ENCODE peak calls at places on chromosomes 11 and 22, in six cellular contexts. P is NT2/D1; S is endothelial cell of umbilical vein; M is mesenteric fat pad; C is activated T-cell treated with anti-CD3 and anti-CD28 coated beads, Interleukin-2, amount 50 U/mL, for 48 hours; R is DMS153. U is an unnamed sample.

GRCh38 chr11:2924381-2924780 is 4.8 kb downstream of the PHLDA2 start:
- DNase-seq in P (no peak), S (no peak), M (no peak), C (no peak), R (no peak), U (peak)

GRCh38 chr11:266676-267439 is 11.3 kb upstream of the NLRP6 start:
- DNase-seq in M (no peak), C (peak), P (no peak), S (no peak), R (no peak), U (no peak)

GRCh38 chr22:47163481-47163875 is 401.0 kb downstream of the TBC1D22A start:
- DNase-seq in S (no peak), M (no peak), R (no peak), P (no peak), C (no peak), U (no peak)

GRCh38 chr11:104060004-104060403 is 23.6 kb downstream of the DDI1 start:
- DNase-seq in M (no peak), S (no peak), R (no peak), P (no peak), C (no peak), U (no peak)

GRCh38 chr11:114033572-114033971 is 25.9 kb upstream of the ZBTB16 start:
- DNase-seq in P (no peak), M (peak), C (no peak), S (no peak), R (no peak), U (no peak)

GRCh38 chr11:128336203-128336602 is 251.2 kb downstream of the ETS1 start:
- DNase-seq in M (no peak), C (no peak), R (no peak), P (no peak), S (peak), U (peak)

GRCh38 chr11:35367491-35367890 is 51.9 kb downstream of the SLC1A2 start:
- DNase-seq in S (no peak), C (no peak), M (no peak), R (no peak), P (no peak), U (no peak)

GRCh38 chr11:103220133-103220532 is 110.9 kb downstream of the DYNC2H1 start:
- DNase-seq in P (no peak), M (no peak), C (no peak), R (no peak), S (no peak), U (no peak)

GRCh38 chr11:85595285-85595884 is 31.8 kb downstream of the DLG2 start:
- DNase-seq in P (no peak), M (no peak), C (no peak), R (peak), S (peak), U (no peak)

GRCh38 chr11:7677801-7678201 is 4.5 kb upstream of the CYB5R2 start:
- DNase-seq in C (no peak), S (no peak), M (no peak), R (no peak), P (no peak), U (no peak)

GRCh38 chr11:26510756-26511155 is 61.3 kb downstream of the MUC15 start:
- DNase-seq in P (no peak), M (no peak), S (no peak), R (no peak), C (no peak), U (no peak)

GRCh38 chr11:122681070-122681469 is 25.5 kb downstream of the UBASH3B start:
- DNase-seq in C (no peak), R (no peak), P (no peak), S (no peak), M (no peak), U (no peak)

GRCh38 chr11:15073361-15074205 is at the start of gene CALCB:
- DNase-seq in S (no peak), R (peak), P (no peak), M (no peak), C (peak), U (peak)

GRCh38 chr11:79045811-79046304 is 395.0 kb downstream of the TENM4 start:
- DNase-seq in S (no peak), R (no peak), C (no peak), M (no peak), P (no peak), U (no peak)

GRCh38 chr22:33770723-33771122 is 149.6 kb downstream of the LARGE1 start:
- DNase-seq in P (no peak), M (no peak), R (no peak), S (no peak), C (no peak), U (no peak)

GRCh38 chr11:109783842-109784241 is 309.4 kb upstream of the ZC3H12C start:
- DNase-seq in R (no peak), S (no peak), M (no peak), C (no peak), P (no peak), U (peak)

GRCh38 chr11:134224710-134225662 is 515 bp downstream of the VPS26B start:
- DNase-seq in M (no peak), S (peak), C (peak), R (peak), P (no peak), U (peak)

GRCh38 chr22:39287076-39287743 is 32.2 kb downstream of the RPL3 start:
- DNase-seq in M (no peak), P (no peak), R (no peak), S (peak), C (no peak), U (no peak)

GRCh38 chr11:70601861-70602575 is 203.7 kb downstream of the CTTN start:
- DNase-seq in C (no peak), R (no peak), S (no peak), P (no peak), M (no peak), U (no peak)

GRCh38 chr11:132430352-132431091 is 1060.1 kb downstream of the NTM start:
- DNase-seq in R (no peak), S (no peak), P (no peak), C (no peak), M (no peak), U (no peak)

GRCh38 chr22:27438271-27438980 is 363.1 kb downstream of the MN1 start:
- DNase-seq in P (no peak), M (no peak), R (peak), S (no peak), C (no peak), U (peak)

GRCh38 chr11:101429708-101430107 is 154.1 kb downstream of the TRPC6 start:
- DNase-seq in P (no peak), M (no peak), R (no peak), C (no peak), S (no peak), U (no peak)

GRCh38 chr11:113338730-113339129 is 24.3 kb downstream of the TTC12 start:
- DNase-seq in R (no peak), M (no peak), P (no peak), S (no peak), C (no peak), U (no peak)

GRCh38 chr11:20089796-20090653 is 70.2 kb downstream of the DBX1 start:
- DNase-seq in M (no peak), C (no peak), P (no peak), R (peak), S (peak), U (peak)

GRCh38 chr22:17910561-17911311 is 113.6 kb downstream of the MICAL3 start:
- DNase-seq in C (no peak), M (no peak), P (peak), R (no peak), S (peak), U (peak)

GRCh38 chr11:66600219-66600923 is 7.4 kb downstream of the CCS start:
- DNase-seq in M (no peak), S (no peak), R (no peak), C (no peak), P (no peak), U (no peak)

GRCh38 chr11:32081129-32081641 is 9.7 kb upstream of the RCN1 start:
- DNase-seq in C (no peak), R (peak), P (no peak), M (no peak), S (no peak), U (peak)

GRCh38 chr11:71173709-71174108 is 78.7 kb downstream of the SHANK2 start:
- DNase-seq in P (no peak), R (no peak), C (no peak), S (no peak), M (no peak), U (no peak)

GRCh38 chr11:88301478-88302140 is 35.9 kb downstream of the CTSC start:
- DNase-seq in P (no peak), M (no peak), C (no peak), R (no peak), S (no peak), U (no peak)

GRCh38 chr22:50530280-50530856 is 556 bp upstream of the TYMP start:
- DNase-seq in S (no peak), R (no peak), M (peak), C (peak), P (no peak), U (peak)

GRCh38 chr22:20524004-20524481 is 16.6 kb downstream of the MED15 start:
- DNase-seq in R (peak), M (no peak), C (peak), S (no peak), P (no peak), U (no peak)

GRCh38 chr11:70735976-70736375 is 337.6 kb downstream of the CTTN start:
- DNase-seq in S (no peak), P (no peak), M (no peak), C (no peak), R (no peak), U (no peak)

GRCh38 chr22:48236261-48236660 is 1473.8 kb downstream of the TBC1D22A start:
- DNase-seq in C (no peak), S (no peak), P (no peak), R (no peak), M (peak), U (no peak)

GRCh38 chr11:126139541-126140091 is 71.8 kb downstream of the RPUSD4 start:
- DNase-seq in P (no peak), C (no peak), M (no peak), R (no peak), S (no peak), U (peak)

GRCh38 chr11:6611092-6612007 is 666 bp downstream of the TAF10 start:
- DNase-seq in C (peak), S (peak), R (no peak), M (peak), P (no peak), U (peak)

U was measured in right cardiac atrium.